ENCODE peak calls at places on chromosomes 7 and 10, in ten cellular contexts. H is thoracic aorta; P is HuH-7.5; A is GF-D8; V is EL; D is tibial nerve; C is HCEC 1CT; I is hepatic stellate cell; W is stimulated activated effector memory CD8-positive, alpha-beta T cell treated with anti-CD3 and anti-CD28 coated beads, Interleukin-12 subunit alpha, Interleukin-12 subunit beta, amount 100 ng/mL, for 72 hours; K is HuH-7. T is an unnamed sample.

GRCh38 chr10:24988831-24989769 is 26.9 kb downstream of the ENKUR start:
- DNase-seq in D (no peak), C (no peak), A (no peak), K (no peak), V (no peak), H (no peak), P (no peak), I (no peak), W (no peak), T (no peak)

GRCh38 chr7:76390092-76390491 is 19.4 kb downstream of the SSC4D start:
- DNase-seq in C (no peak), D (no peak), I (no peak), W (no peak), A (no peak), V (no peak), P (no peak), H (no peak), K (no peak), T (no peak)

GRCh38 chr10:24457661-24458318 is 248.9 kb downstream of the KIAA1217 start:
- DNase-seq in V (peak; percentile 40), P (no peak), H (no peak), W (no peak), I (no peak), A (peak; percentile 17), D (no peak), C (no peak), K (no peak), T (no peak)

GRCh38 chr7:29146888-29147609 is 712 bp upstream of the CPVL start:
- DNase-seq in H (no peak), D (no peak), A (no peak), V (peak; percentile 13), K (peak; percentile 34), W (no peak), C (no peak), I (no peak), P (peak; percentile 19), T (peak; percentile 6)

GRCh38 chr7:4713183-4713784 is 31.2 kb downstream of the FOXK1 start:
- DNase-seq in C (no peak), V (peak; percentile 41), A (no peak), K (no peak), I (peak; percentile 36), P (no peak), W (no peak), D (peak; percentile 51), H (no peak), T (peak; percentile 59)

GRCh38 chr10:87973635-87974034 is 110.2 kb downstream of the PTEN start:
- DNase-seq in K (no peak), P (no peak), A (no peak), W (no peak), H (no peak), V (peak; percentile 75), C (peak; percentile 57), I (no peak), D (no peak), T (peak; percentile 56)

GRCh38 chr7:14340415-14341079 is 351.1 kb upstream of the ETV1 start:
- DNase-seq in H (no peak), W (no peak), V (no peak), I (no peak), D (no peak), P (no peak), C (no peak), K (no peak), A (no peak), T (no peak)

GRCh38 chr10:47046321-47047126 is 135.3 kb downstream of the PTPN20 start:
- DNase-seq in D (no peak), H (no peak), K (no peak), I (no peak), P (no peak), A (no peak), W (no peak), V (no peak), C (no peak), T (no peak)

GRCh38 chr7:1176891-1177373 is 16.9 kb upstream of the ZFAND2A start:
- DNase-seq in V (peak; percentile 60), D (peak; percentile 61), K (peak; percentile 97), W (peak; percentile 84), I (peak; percentile 63), H (no peak), P (peak; percentile 93), A (no peak), C (peak; percentile 31), T (no peak)

GRCh38 chr10:31070691-31071090 is 39.0 kb upstream of the ZNF438 start:
- DNase-seq in W (no peak), D (no peak), V (no peak), H (no peak), P (no peak), K (no peak), C (no peak), A (no peak), I (no peak), T (no peak)

GRCh38 chr10:30687698-30688213 is 58.2 kb upstream of the LYZL2 start:
- DNase-seq in C (peak; percentile 76), D (peak; percentile 75), I (peak; percentile 67), V (peak; percentile 79), W (peak; percentile 80), H (no peak), K (peak; percentile 72), P (peak; percentile 41), A (peak; percentile 29), T (peak; percentile 45)

GRCh38 chr10:71396084-71396713 is 521 bp upstream of the CDH23 start:
- DNase-seq in W (peak; percentile 17), V (no peak), H (no peak), A (no peak), P (peak; percentile 54), K (peak; percentile 40), C (no peak), D (peak; percentile 36), I (no peak), T (peak; percentile 14)

GRCh38 chr10:114735946-114736345 is 77.9 kb upstream of the ABLIM1 start:
- DNase-seq in I (no peak), V (no peak), H (no peak), P (no peak), C (no peak), D (no peak), K (no peak), W (no peak), A (no peak), T (no peak)

GRCh38 chr10:110644598-110645462 is 694 bp downstream of the RBM20 start:
- DNase-seq in W (no peak), D (no peak), C (no peak), P (no peak), K (no peak), V (no peak), I (no peak), A (no peak), H (no peak), T (no peak)

GRCh38 chr10:91711885-91712284 is 79.0 kb upstream of the PPP1R3C start:
- DNase-seq in C (no peak), I (no peak), H (no peak), A (no peak), P (no peak), V (no peak), D (no peak), W (no peak), K (no peak), T (no peak)

GRCh38 chr10:17910144-17910789 is 41.5 kb upstream of the SLC39A12 start:
- DNase-seq in W (no peak), D (peak; percentile 37), V (peak; percentile 66), I (peak; percentile 30), H (no peak), C (peak; percentile 68), P (no peak), K (peak; percentile 33), A (no peak), T (peak; percentile 36)

GRCh38 chr7:87564290-87564963 is 36.3 kb downstream of the ABCB1 start:
- DNase-seq in V (peak; percentile 18), K (peak; percentile 11), P (peak; percentile 20), H (no peak), D (no peak), A (no peak), C (no peak), W (no peak), I (peak; percentile 2), T (no peak)

GRCh38 chr10:595473-595872 is 94.0 kb downstream of the DIP2C start:
- DNase-seq in D (no peak), A (no peak), C (no peak), V (no peak), W (no peak), P (no peak), H (no peak), I (no peak), K (no peak), T (no peak)

GRCh38 chr10:25047902-25048301 is 31.5 kb downstream of the THNSL1 start:
- DNase-seq in A (no peak), V (peak; percentile 71), P (no peak), C (peak; percentile 77), H (no peak), W (no peak), D (peak; percentile 53), K (no peak), I (peak; percentile 47), T (peak; percentile 95)

GRCh38 chr10:27720529-27720928 is 25.1 kb downstream of the MKX start:
- DNase-seq in K (no peak), P (no peak), D (no peak), V (peak; percentile 53), I (no peak), A (no peak), W (no peak), H (no peak), C (no peak), T (no peak)

GRCh38 chr7:7428806-7429205 is 106.9 kb downstream of the COL28A1 start:
- DNase-seq in H (no peak), K (no peak), V (peak; percentile 81), C (peak; percentile 70), A (no peak), P (no peak), W (no peak), I (no peak), D (no peak), T (peak; percentile 44)

GRCh38 chr7:82294258-82294855 is 149.2 kb downstream of the CACNA2D1 start:
- DNase-seq in I (peak; percentile 9), V (peak; percentile 43), P (no peak), D (no peak), H (no peak), W (no peak), K (no peak), A (no peak), C (peak; percentile 75), T (peak; percentile 16)

GRCh38 chr10:34526758-34527730 is 288.1 kb downstream of the PARD3 start:
- DNase-seq in V (peak; percentile 95), H (no peak), K (no peak), A (no peak), D (no peak), P (no peak), W (no peak), C (peak; percentile 96), I (peak; percentile 39), T (peak; percentile 99)

GRCh38 chr10:25075825-25076224 is 59.4 kb downstream of the THNSL1 start:
- DNase-seq in C (no peak), V (no peak), I (no peak), P (no peak), H (no peak), D (no peak), A (no peak), K (no peak), W (no peak), T (no peak)

GRCh38 chr10:108421256-108421655 is 1256.8 kb upstream of the SORCS1 start:
- DNase-seq in A (no peak), I (no peak), D (no peak), H (no peak), V (no peak), C (no peak), W (no peak), K (no peak), P (no peak), T (no peak)

GRCh38 chr10:2886662-2887061 is 180.7 kb upstream of the PFKP start:
- DNase-seq in D (no peak), K (no peak), V (no peak), I (no peak), C (no peak), A (no peak), H (no peak), W (no peak), P (no peak), T (no peak)

GRCh38 chr7:116315293-116315692 is 105.0 kb downstream of the TES start:
- DNase-seq in W (no peak), C (no peak), K (no peak), I (no peak), V (peak; percentile 78), D (no peak), P (no peak), A (no peak), H (no peak), T (peak; percentile 83)

GRCh38 chr7:152107945-152108344 is 82.5 kb downstream of the GALNT11 start:
- DNase-seq in H (no peak), W (no peak), P (no peak), D (no peak), I (no peak), C (no peak), K (no peak), V (no peak), A (no peak), T (no peak)